ENCODE peak calls at places on chromosome 5, in six cellular contexts. R is lower lobe of right lung, E is BJ, B is fibroblast of pulmonary artery, Z is fibroblast of the aortic adventitia, W is astrocyte. K is an unnamed sample.

GRCh38 chr5:150322202-150322601 is 19.5 kb upstream of the ARSI start:
- DNase-seq in Z (no peak), R (no peak), B (peak), W (peak), E (no peak), K (no peak)

GRCh38 chr5:92944903-92945629 is 636.0 kb downstream of the NR2F1-AS1 start:
- DNase-seq in E (peak), W (peak), R (no peak), Z (peak), B (peak), K (peak)

GRCh38 chr5:15620501-15620900 is 120.5 kb downstream of the FBXL7 start:
- DNase-seq in E (no peak), B (peak), Z (peak), W (peak), R (no peak), K (peak)

GRCh38 chr5:66828551-66829421 is 232.6 kb downstream of the MAST4 start:
- DNase-seq in E (no peak), W (peak), Z (peak), R (peak), B (peak), K (peak)

GRCh38 chr5:38473008-38473407 is 83.4 kb downstream of the LIFR start:
- DNase-seq in R (no peak), Z (no peak), E (no peak), B (no peak), W (no peak), K (no peak)

GRCh38 chr5:77785229-77785628 is 9.1 kb upstream of the TBCA start:
- DNase-seq in Z (no peak), W (no peak), R (no peak), B (no peak), E (no peak), K (no peak)

GRCh38 chr5:176700239-176700847 is 53.1 kb downstream of the TSPAN17 start:
- DNase-seq in W (no peak), Z (no peak), R (no peak), B (peak), E (no peak), K (no peak)

GRCh38 chr5:152404494-152404893 is 585 bp downstream of the NMUR2 start:
- DNase-seq in R (no peak), Z (no peak), B (no peak), E (no peak), W (no peak), K (no peak)

GRCh38 chr5:669111-669841 is 23.9 kb downstream of the TPPP start:
- DNase-seq in E (no peak), Z (no peak), W (peak), B (peak), R (peak), K (no peak)

GRCh38 chr5:89988998-89989690 is 420.4 kb downstream of the CETN3 start:
- DNase-seq in R (no peak), E (no peak), B (peak), Z (peak), W (no peak), K (no peak)

DNA sequence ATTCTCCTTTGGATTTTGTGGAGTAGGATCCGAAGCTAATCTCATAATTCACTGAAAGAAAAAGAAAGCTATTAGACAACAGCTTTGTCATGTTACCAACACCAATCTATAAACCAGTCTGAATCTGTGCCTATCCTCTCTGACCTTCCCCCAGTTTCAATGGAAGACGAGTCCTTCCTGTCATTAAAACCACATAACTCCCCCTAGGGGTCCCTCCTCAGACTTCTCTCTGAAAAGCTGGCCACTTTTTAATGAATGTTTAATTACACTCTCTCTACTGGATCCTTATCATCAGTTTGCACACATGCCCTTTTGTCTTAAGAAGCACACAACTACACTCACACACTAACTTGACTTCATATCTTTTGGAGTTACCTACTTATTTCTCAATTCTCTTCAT is 98.0 kb upstream of the TSLP start:
- DNase-seq in B (no peak), W (no peak), E (no peak), Z (no peak), R (no peak), K (no peak)
- TF ChIP-seq CTCF in B (no peak), W (no peak), E (no peak), Z (no peak), R (no peak), K (no peak)

GRCh38 chr5:132272341-132273210 is 15.1 kb downstream of the PDLIM4 start:
- DNase-seq in R (peak), B (peak), E (no peak), W (no peak), Z (peak), K (no peak)
- TF ChIP-seq CTCF in R (peak), B (peak), E (peak), W (peak), Z (peak), K (peak)

DNA sequence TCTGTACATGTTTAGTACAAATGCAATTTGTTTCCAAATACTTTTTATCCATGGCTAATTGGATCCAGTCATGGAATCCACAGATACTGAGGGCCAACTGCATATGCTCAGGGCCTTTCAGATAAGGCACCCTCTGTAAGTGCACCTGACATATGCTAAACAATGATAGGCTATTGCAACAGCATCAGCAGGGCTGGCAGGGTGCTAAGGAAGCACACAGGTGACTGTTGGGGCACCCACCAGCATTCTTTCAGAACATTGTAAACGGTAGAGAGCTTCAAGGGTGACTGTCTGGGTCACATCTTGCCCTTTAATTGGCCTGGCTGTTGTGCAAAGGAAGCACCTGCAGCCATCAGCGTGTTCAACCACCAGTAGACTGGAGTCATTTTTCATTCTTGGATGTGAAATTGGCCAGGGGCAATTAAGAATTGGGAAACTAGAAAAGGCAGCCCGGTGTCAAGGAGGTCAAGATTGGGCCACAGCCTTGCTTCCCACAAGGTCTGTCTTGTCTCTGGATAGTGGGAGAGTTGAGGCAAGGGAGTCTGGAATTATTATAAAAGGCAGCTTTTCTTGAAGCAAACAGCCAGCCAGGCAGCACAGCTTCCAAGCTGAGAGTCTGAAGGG is 129.3 kb upstream of the RAI14 start:
- DNase-seq in E (no peak), Z (no peak), W (peak), R (no peak), B (no peak), K (no peak)
- TF ChIP-seq CTCF in E (no peak), Z (no peak), W (no peak), R (no peak), B (no peak), K (no peak)

GRCh38 chr5:132011561-132012384 is at the start of gene ACSL6:
- DNase-seq in W (no peak), E (no peak), Z (no peak), R (peak), B (no peak), K (no peak)
- TF ChIP-seq CTCF in W (no peak), E (no peak), Z (no peak), R (no peak), B (no peak), K (no peak)

GRCh38 chr5:147490989-147491388 is 18.9 kb downstream of the DPYSL3 start:
- DNase-seq in Z (peak), B (peak), E (no peak), R (no peak), W (no peak), K (no peak)
- TF ChIP-seq CTCF in Z (no peak), B (no peak), E (no peak), R (no peak), W (no peak), K (no peak)

GRCh38 chr5:142542906-142543305 is 143.0 kb downstream of the FGF1 start:
- DNase-seq in Z (peak), B (peak), W (peak), R (no peak), E (no peak), K (no peak)
- TF ChIP-seq CTCF in Z (peak), B (peak), W (peak), R (peak), E (peak), K (no peak)

GRCh38 chr5:28344803-28345433 is 1306.5 kb upstream of the CDH9 start:
- DNase-seq in W (peak), E (no peak), R (no peak), B (peak), Z (peak), K (no peak)
- TF ChIP-seq CTCF in W (peak), E (no peak), R (peak), B (peak), Z (no peak), K (no peak)

DNA sequence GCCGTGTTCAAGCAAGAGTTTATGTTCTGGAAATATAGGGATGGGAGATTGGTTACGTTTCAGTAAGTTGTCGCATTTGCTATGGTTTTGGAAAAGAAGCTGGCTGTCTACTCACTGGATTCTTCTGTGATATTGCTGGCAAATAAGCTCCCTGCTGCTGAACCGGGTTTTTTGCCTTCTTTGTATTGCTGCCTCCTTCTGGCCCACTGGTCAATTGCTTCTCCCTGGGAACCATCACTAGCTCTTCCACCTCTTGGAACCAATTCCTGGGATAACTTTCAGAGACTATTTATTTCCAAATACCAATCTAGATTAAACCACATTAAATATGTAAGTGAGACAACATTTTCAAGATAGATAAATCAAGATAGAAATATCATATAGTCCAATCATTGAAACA is 43.0 kb downstream of the NUDT12 start:
- DNase-seq in B (peak), R (no peak), E (no peak), Z (peak), W (no peak), K (no peak)
- TF ChIP-seq CTCF in B (peak), R (no peak), E (peak), Z (peak), W (peak), K (peak)

GRCh38 chr5:30469691-30470090 is 723.8 kb upstream of the CDH6 start:
- DNase-seq in B (no peak), Z (no peak), R (no peak), W (no peak), E (no peak), K (no peak)
- TF ChIP-seq CTCF in B (no peak), Z (no peak), R (no peak), W (no peak), E (no peak), K (no peak)